ENCODE peak calls at places on chromosomes 7 and 10, in six cellular contexts. One of them, this sample, is unnamed.

GRCh38 chr10:85100495-85100894 is 772.1 kb downstream of the CCSER2 start:
- DNase-seq in GM10248: no peak
- DNase-seq in cardiac fibroblast: peak
- DNase-seq in GM06990: no peak
- DNase-seq in uterus: no peak
- DNase-seq in heart right ventricle: no peak
- DNase-seq in this sample: no peak

GRCh38 chr10:15152556-15152955 is 15.9 kb downstream of the NMT2 start:
- DNase-seq in GM10248: no peak
- DNase-seq in cardiac fibroblast: no peak
- DNase-seq in GM06990: no peak
- DNase-seq in uterus: no peak
- DNase-seq in heart right ventricle: no peak
- DNase-seq in this sample: no peak

GRCh38 chr10:43884516-43885105 is 235.9 kb upstream of the ZNF32 start:
- DNase-seq in GM10248: no peak
- DNase-seq in cardiac fibroblast: no peak
- DNase-seq in GM06990: no peak
- DNase-seq in uterus: no peak
- DNase-seq in heart right ventricle: no peak
- DNase-seq in this sample: no peak

GRCh38 chr10:83332695-83333094 is 806.6 kb upstream of the GHITM start:
- DNase-seq in GM10248: no peak
- DNase-seq in cardiac fibroblast: peak
- DNase-seq in GM06990: no peak
- DNase-seq in uterus: no peak
- DNase-seq in heart right ventricle: no peak
- DNase-seq in this sample: no peak

GRCh38 chr7:134703781-134704180 is 57.1 kb downstream of the BPGM start:
- DNase-seq in GM10248: no peak
- DNase-seq in cardiac fibroblast: peak
- DNase-seq in GM06990: no peak
- DNase-seq in uterus: peak
- DNase-seq in heart right ventricle: no peak
- DNase-seq in this sample: no peak

GRCh38 chr10:19710600-19710999 is 105.6 kb upstream of the PLXDC2 start:
- DNase-seq in GM10248: no peak
- DNase-seq in cardiac fibroblast: no peak
- DNase-seq in GM06990: no peak
- DNase-seq in uterus: no peak
- DNase-seq in heart right ventricle: no peak
- DNase-seq in this sample: no peak

GRCh38 chr10:32171213-32171612 is 115.0 kb upstream of the KIF5B start:
- DNase-seq in GM10248: no peak
- DNase-seq in cardiac fibroblast: no peak
- DNase-seq in GM06990: no peak
- DNase-seq in uterus: no peak
- DNase-seq in heart right ventricle: no peak
- DNase-seq in this sample: no peak

GRCh38 chr10:3364768-3365480 is 192.3 kb upstream of the PITRM1 start:
- DNase-seq in GM10248: no peak
- DNase-seq in cardiac fibroblast: no peak
- DNase-seq in GM06990: no peak
- DNase-seq in uterus: no peak
- DNase-seq in heart right ventricle: no peak
- DNase-seq in this sample: no peak

GRCh38 chr10:19316204-19316870 is 267.7 kb downstream of the MALRD1 start:
- DNase-seq in GM10248: no peak
- DNase-seq in cardiac fibroblast: no peak
- DNase-seq in GM06990: no peak
- DNase-seq in uterus: no peak
- DNase-seq in heart right ventricle: no peak
- DNase-seq in this sample: no peak

GRCh38 chr7:79180533-79180932 is 272.9 kb downstream of the MAGI2 start:
- DNase-seq in GM10248: no peak
- DNase-seq in cardiac fibroblast: no peak
- DNase-seq in GM06990: no peak
- DNase-seq in uterus: no peak
- DNase-seq in heart right ventricle: no peak
- DNase-seq in this sample: no peak

GRCh38 chr7:79182283-79182682 is 271.2 kb downstream of the MAGI2 start:
- DNase-seq in GM10248: no peak
- DNase-seq in cardiac fibroblast: peak
- DNase-seq in GM06990: no peak
- DNase-seq in uterus: no peak
- DNase-seq in heart right ventricle: no peak
- DNase-seq in this sample: peak

GRCh38 chr7:79175390-79175789 is 278.1 kb downstream of the MAGI2 start:
- DNase-seq in GM10248: no peak
- DNase-seq in cardiac fibroblast: no peak
- DNase-seq in GM06990: no peak
- DNase-seq in uterus: no peak
- DNase-seq in heart right ventricle: no peak
- DNase-seq in this sample: no peak

GRCh38 chr7:79176859-79177477 is 276.5 kb downstream of the MAGI2 start:
- DNase-seq in GM10248: peak
- DNase-seq in cardiac fibroblast: peak
- DNase-seq in GM06990: no peak
- DNase-seq in uterus: no peak
- DNase-seq in heart right ventricle: no peak
- DNase-seq in this sample: peak
- TF ChIP-seq CTCF in GM10248: peak
- TF ChIP-seq CTCF in cardiac fibroblast: peak
- TF ChIP-seq CTCF in GM06990: peak
- TF ChIP-seq CTCF in uterus: peak
- TF ChIP-seq CTCF in heart right ventricle: peak
- TF ChIP-seq CTCF in this sample: peak

DNA sequence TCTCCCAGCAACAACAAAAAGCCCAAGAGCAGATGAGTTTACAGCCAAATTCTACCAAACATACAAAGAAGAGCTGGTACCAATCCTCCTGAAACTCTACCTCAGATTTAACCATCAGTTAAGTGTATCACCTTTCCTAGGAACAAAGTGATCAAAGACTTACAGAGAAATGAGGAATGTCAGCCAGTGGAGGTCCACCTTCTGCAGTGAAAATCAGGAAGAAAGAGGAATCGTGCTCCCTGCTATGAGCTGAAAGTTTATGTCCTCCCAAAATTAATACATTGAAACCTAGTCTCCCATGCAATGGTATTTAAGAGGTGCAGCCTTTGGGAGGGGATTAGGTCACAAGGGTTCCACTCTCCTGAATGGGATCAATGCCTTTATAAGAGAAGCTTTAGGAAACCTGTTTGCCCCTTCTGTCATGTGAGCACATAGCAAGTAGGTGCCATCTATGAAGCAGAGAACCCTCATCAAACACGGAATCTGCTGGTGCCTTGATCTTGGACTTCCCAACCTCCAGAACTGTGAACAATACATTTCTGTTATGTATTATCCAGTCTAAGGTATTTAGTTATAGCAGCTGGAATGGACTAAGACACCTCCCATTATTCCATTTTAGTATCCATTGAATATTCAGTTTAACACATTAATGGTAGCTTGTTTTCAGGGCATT is 139.0 kb upstream of the FZD8 start:
- DNase-seq in GM10248: no peak
- DNase-seq in cardiac fibroblast: peak
- DNase-seq in GM06990: no peak
- DNase-seq in uterus: no peak
- DNase-seq in heart right ventricle: no peak
- DNase-seq in this sample: no peak
- TF ChIP-seq CTCF in GM10248: no peak
- TF ChIP-seq CTCF in cardiac fibroblast: no peak
- TF ChIP-seq CTCF in GM06990: no peak
- TF ChIP-seq CTCF in uterus: no peak
- TF ChIP-seq CTCF in heart right ventricle: no peak
- TF ChIP-seq CTCF in this sample: no peak

DNA sequence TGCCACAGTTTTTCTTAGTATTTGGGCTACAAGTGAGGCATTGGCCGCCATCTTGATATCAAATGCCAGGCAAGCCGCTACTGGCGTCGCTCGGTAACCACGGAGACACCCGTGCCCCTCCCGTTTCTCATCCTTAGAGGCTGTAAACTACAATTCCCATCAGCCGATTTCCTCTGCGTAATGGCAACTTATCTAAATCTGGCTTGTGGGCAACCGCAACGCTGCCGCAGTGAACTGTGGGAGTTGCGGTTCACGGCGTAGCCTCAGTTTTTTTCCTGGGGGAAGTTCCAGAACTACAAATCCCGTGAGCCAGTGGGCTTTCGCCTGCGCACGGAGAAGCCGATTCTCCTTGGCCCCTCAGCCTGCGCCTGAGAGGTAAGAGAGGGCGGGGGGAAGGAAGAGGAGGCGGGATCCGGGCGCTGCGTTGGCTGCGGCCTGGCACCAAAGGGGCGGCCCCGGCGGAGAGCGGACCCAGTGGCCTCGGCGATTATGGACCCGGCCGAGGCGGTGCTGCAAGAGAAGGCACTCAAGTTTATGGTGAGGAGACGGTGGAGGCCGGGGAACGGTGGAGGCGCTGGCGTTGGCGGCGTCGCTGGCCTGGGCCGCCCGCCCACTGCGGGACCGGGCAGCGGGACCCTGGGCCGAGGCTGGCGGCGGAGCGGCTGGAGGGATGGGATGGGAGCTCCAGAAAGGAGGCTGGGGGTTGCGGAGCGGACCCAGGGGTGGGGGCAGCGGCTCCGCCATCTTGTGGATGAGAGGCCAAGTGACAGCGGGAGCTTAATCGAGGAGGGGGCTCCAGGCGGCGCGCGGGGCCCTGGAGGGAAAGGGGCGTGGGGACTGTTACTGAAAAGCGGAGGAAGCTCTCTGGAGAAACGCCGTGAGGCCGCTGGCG is at the start of gene BTRC:
- DNase-seq in GM10248: peak
- DNase-seq in cardiac fibroblast: peak
- DNase-seq in GM06990: peak
- DNase-seq in uterus: peak
- DNase-seq in heart right ventricle: peak
- DNase-seq in this sample: peak
- TF ChIP-seq CTCF in GM10248: no peak
- TF ChIP-seq CTCF in cardiac fibroblast: no peak
- TF ChIP-seq CTCF in GM06990: no peak
- TF ChIP-seq CTCF in uterus: no peak
- TF ChIP-seq CTCF in heart right ventricle: no peak
- TF ChIP-seq CTCF in this sample: peak

GRCh38 chr7:137096607-137097006 is 228.2 kb downstream of the CHRM2 start:
- DNase-seq in GM10248: no peak
- DNase-seq in cardiac fibroblast: no peak
- DNase-seq in GM06990: no peak
- DNase-seq in uterus: no peak
- DNase-seq in heart right ventricle: no peak
- DNase-seq in this sample: no peak

GRCh38 chr7:137093198-137093597 is 224.7 kb downstream of the CHRM2 start:
- DNase-seq in GM10248: no peak
- DNase-seq in cardiac fibroblast: no peak
- DNase-seq in GM06990: no peak
- DNase-seq in uterus: no peak
- DNase-seq in heart right ventricle: peak
- DNase-seq in this sample: no peak

GRCh38 chr7:137086896-137087295 is 218.4 kb downstream of the CHRM2 start:
- DNase-seq in GM10248: no peak
- DNase-seq in cardiac fibroblast: no peak
- DNase-seq in GM06990: no peak
- DNase-seq in uterus: no peak
- DNase-seq in heart right ventricle: no peak
- DNase-seq in this sample: no peak

GRCh38 chr7:137097111-137097510 is 228.7 kb downstream of the CHRM2 start:
- DNase-seq in GM10248: no peak
- DNase-seq in cardiac fibroblast: peak
- DNase-seq in GM06990: no peak
- DNase-seq in uterus: no peak
- DNase-seq in heart right ventricle: no peak
- DNase-seq in this sample: no peak

GRCh38 chr7:137091396-137091795 is 222.9 kb downstream of the CHRM2 start:
- DNase-seq in GM10248: no peak
- DNase-seq in cardiac fibroblast: peak
- DNase-seq in GM06990: no peak
- DNase-seq in uterus: no peak
- DNase-seq in heart right ventricle: no peak
- DNase-seq in this sample: no peak
- TF ChIP-seq CTCF in GM10248: no peak
- TF ChIP-seq CTCF in cardiac fibroblast: peak
- TF ChIP-seq CTCF in GM06990: no peak
- TF ChIP-seq CTCF in uterus: no peak
- TF ChIP-seq CTCF in heart right ventricle: no peak
- TF ChIP-seq CTCF in this sample: peak

GRCh38 chr10:129890170-129890569 is 73.9 kb downstream of the EBF3 start:
- DNase-seq in GM10248: no peak
- DNase-seq in cardiac fibroblast: no peak
- DNase-seq in GM06990: no peak
- DNase-seq in uterus: no peak
- DNase-seq in heart right ventricle: no peak
- DNase-seq in this sample: no peak

GRCh38 chr10:129891806-129892205 is 72.3 kb downstream of the EBF3 start:
- DNase-seq in GM10248: no peak
- DNase-seq in cardiac fibroblast: peak
- DNase-seq in GM06990: no peak
- DNase-seq in uterus: no peak
- DNase-seq in heart right ventricle: no peak
- DNase-seq in this sample: no peak

GRCh38 chr10:129892571-129893045 is 71.5 kb downstream of the EBF3 start:
- DNase-seq in GM10248: no peak
- DNase-seq in cardiac fibroblast: peak
- DNase-seq in GM06990: no peak
- DNase-seq in uterus: no peak
- DNase-seq in heart right ventricle: no peak
- DNase-seq in this sample: no peak

GRCh38 chr10:129887986-129888783 is 75.9 kb downstream of the EBF3 start:
- DNase-seq in GM10248: no peak
- DNase-seq in cardiac fibroblast: no peak
- DNase-seq in GM06990: no peak
- DNase-seq in uterus: no peak
- DNase-seq in heart right ventricle: no peak
- DNase-seq in this sample: no peak

DNA sequence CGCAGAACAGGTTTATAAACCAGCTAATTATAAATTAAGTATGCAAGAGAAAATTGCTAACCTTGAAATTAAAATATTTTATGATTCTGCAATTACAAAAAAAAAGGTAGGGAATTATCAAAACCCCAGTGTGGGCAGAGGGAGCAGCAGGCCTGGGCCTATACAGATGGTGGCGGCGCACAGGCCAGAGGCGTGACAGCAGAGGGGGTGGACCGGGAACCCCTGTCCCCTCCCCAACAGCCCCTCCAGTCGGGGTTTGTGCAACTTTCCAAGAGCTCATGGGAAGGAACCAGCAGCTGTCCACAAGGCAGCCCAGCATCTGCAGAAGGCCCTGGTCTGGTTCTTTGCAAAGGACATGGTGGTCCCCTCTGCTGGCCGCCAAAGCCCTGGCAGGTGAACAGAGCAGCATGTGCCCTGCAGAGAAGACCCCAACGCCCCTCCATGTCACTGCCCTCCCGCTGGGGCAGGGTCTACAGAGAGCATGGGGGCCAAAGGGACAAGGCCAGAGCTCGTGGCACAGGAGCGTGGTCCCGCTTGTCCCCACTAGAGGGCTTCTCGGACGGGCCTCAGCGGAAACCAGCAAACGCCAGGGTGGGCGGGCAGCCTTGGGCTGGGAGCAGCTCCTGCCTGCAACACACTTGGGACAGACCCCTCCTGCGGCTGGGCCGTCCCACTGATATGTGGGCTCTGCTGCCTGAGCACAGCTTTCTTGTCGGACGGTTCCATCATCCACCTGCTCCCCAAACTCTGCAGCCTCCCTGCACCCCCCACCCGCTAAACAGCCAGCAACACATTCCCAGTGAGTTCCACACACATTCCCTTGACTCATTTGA is 75.1 kb downstream of the EBF3 start:
- DNase-seq in GM10248: peak
- DNase-seq in cardiac fibroblast: peak
- DNase-seq in GM06990: peak
- DNase-seq in uterus: peak
- DNase-seq in heart right ventricle: peak
- DNase-seq in this sample: no peak
- TF ChIP-seq CTCF in GM10248: peak
- TF ChIP-seq CTCF in cardiac fibroblast: peak
- TF ChIP-seq CTCF in GM06990: peak
- TF ChIP-seq CTCF in uterus: peak
- TF ChIP-seq CTCF in heart right ventricle: peak
- TF ChIP-seq CTCF in this sample: peak